ENCODE peak calls at places on chromosomes 7 and 10, in seven cellular contexts. Z, C, G, Q, S, L and K are unnamed samples.

GRCh38 chr10:95333997-95334792 is 43.4 kb upstream of the PDLIM1 start:
- DNase-seq in Z (peak; percentile 39), L (peak; percentile 65), G (peak; percentile 98), Q (no peak), S (peak; percentile 42), C (no peak), K (peak; percentile 15)

GRCh38 chr10:98340261-98340675 is 72.3 kb upstream of the LOXL4 start:
- DNase-seq in L (no peak), G (peak; percentile 49), Z (no peak), Q (no peak), S (no peak), C (no peak), K (no peak)

GRCh38 chr7:94375713-94376112 is 19.0 kb upstream of the COL1A2 start:
- DNase-seq in S (peak; percentile 28), C (no peak), L (no peak), Z (peak; percentile 35), G (peak; percentile 98), Q (no peak), K (no peak)

GRCh38 chr10:43394868-43395267 is 14.1 kb downstream of the HNRNPF start:
- DNase-seq in S (no peak), L (no peak), Z (no peak), Q (no peak), G (no peak), C (no peak), K (no peak)

GRCh38 chr7:26155531-26156375 is 3.8 kb downstream of the NFE2L3 start:
- DNase-seq in G (peak; percentile 67), Q (no peak), C (no peak), S (no peak), L (no peak), Z (no peak), K (peak; percentile 20)

GRCh38 chr10:95296764-95297163 is 6.0 kb upstream of the PDLIM1 start:
- DNase-seq in S (no peak), Z (no peak), Q (no peak), G (no peak), L (no peak), C (no peak), K (no peak)

GRCh38 chr10:79057481-79058275 is 11.1 kb upstream of the ZMIZ1 start:
- DNase-seq in S (peak; percentile 75), Z (peak; percentile 11), L (peak; percentile 23), C (no peak), G (no peak), Q (no peak), K (no peak)

GRCh38 chr7:27453702-27454405 is 208.8 kb downstream of the HIBADH start:
- DNase-seq in G (peak; percentile 89), Z (no peak), L (no peak), Q (no peak), S (peak; percentile 12), C (peak; percentile 23), K (no peak)

GRCh38 chr10:20958225-20958624 is 61.1 kb upstream of the NEBL start:
- DNase-seq in G (no peak), Q (no peak), Z (no peak), L (no peak), C (no peak), S (no peak), K (no peak)

GRCh38 chr7:102152672-102153585 is 133.7 kb upstream of the SH2B2 start:
- DNase-seq in S (peak; percentile 5), G (peak; percentile 63), Z (peak; percentile 42), Q (peak; percentile 37), L (no peak), C (no peak), K (peak; percentile 57)

GRCh38 chr10:44925224-44925623 is 14.1 kb downstream of the TMEM72 start:
- DNase-seq in Z (no peak), Q (peak; percentile 87), L (no peak), C (peak; percentile 64), S (no peak), G (peak; percentile 6), K (no peak)

GRCh38 chr10:9222917-9223316 is 1168.4 kb downstream of the GATA3 start:
- DNase-seq in S (no peak), C (no peak), Q (no peak), L (no peak), Z (no peak), G (no peak), K (no peak)

GRCh38 chr10:70542565-70542938 is 60.0 kb downstream of the PRF1 start:
- DNase-seq in C (no peak), S (no peak), Z (no peak), G (peak; percentile 13), L (no peak), Q (no peak), K (no peak)

GRCh38 chr10:96422525-96422924 is 63.7 kb upstream of the OPALIN start:
- DNase-seq in C (no peak), Q (no peak), S (no peak), G (no peak), L (no peak), Z (no peak), K (no peak)

GRCh38 chr7:38932509-38933168 is 23.6 kb upstream of the VPS41 start:
- DNase-seq in C (peak; percentile 74), S (peak; percentile 58), Z (peak; percentile 25), Q (peak; percentile 82), G (peak; percentile 25), L (peak; percentile 64), K (peak; percentile 59)

GRCh38 chr10:34612446-34612845 is 202.7 kb downstream of the PARD3 start:
- DNase-seq in Z (no peak), C (no peak), S (no peak), Q (no peak), G (no peak), L (no peak), K (no peak)

GRCh38 chr7:104976966-104977636 is 36.9 kb upstream of the KMT2E start:
- DNase-seq in L (no peak), Q (no peak), Z (no peak), C (no peak), G (no peak), S (no peak), K (no peak)

GRCh38 chr7:137880432-137880831 is 33.7 kb upstream of the DGKI start:
- DNase-seq in S (no peak), G (peak; percentile 77), C (no peak), Z (peak; percentile 24), L (no peak), Q (no peak), K (no peak)

GRCh38 chr10:132520147-132520811 is 17.3 kb upstream of the INPP5A start:
- DNase-seq in Z (peak; percentile 77), C (no peak), G (peak; percentile 57), Q (no peak), L (peak; percentile 40), S (no peak), K (no peak)

GRCh38 chr10:92690211-92691041 is 671 bp downstream of the HHEX start:
- DNase-seq in C (peak; percentile 71), G (peak; percentile 69), S (peak; percentile 67), Z (no peak), L (peak; percentile 67), Q (peak; percentile 58), K (no peak)

GRCh38 chr10:129967579-129968019 is 3.5 kb upstream of the EBF3 start:
- DNase-seq in Q (no peak), S (no peak), Z (no peak), G (no peak), C (no peak), L (no peak), K (no peak)

GRCh38 chr10:118723467-118723866 is 31.3 kb downstream of the CACUL1 start:
- DNase-seq in L (no peak), Z (no peak), S (no peak), G (peak; percentile 71), C (no peak), Q (no peak), K (no peak)
- H3K4me1 ChIP-seq in L (no peaks in the 10 kb centered on the region), Z (no peaks in the 10 kb centered on the region), S (peaks cover 25% of the 10 kb centered on the region), G (peaks cover 15% of the 10 kb centered on the region), C (no peaks in the 10 kb centered on the region), Q (no peaks in the 10 kb centered on the region), K (no peaks in the 10 kb centered on the region)

DNA sequence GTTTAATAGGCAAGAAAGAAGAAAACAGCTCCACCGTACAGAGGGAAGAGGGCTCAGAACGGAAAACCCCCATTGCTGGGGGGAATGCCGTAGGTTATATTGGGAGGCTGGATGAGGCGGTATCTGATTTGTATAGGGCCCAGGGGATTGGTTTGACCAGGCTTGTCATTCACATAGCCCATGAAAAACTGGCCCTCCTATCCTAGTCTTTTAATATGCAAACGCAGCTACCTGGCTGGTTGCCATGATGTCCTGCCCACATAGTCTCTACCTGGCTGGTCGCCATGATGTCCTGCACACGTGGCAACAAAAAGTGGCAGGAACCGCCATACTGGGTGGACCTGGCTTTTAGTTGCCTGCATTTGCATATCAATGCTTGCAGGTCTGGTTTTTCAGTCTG is 84.7 kb downstream of the AUTS2 start:
- DNase-seq in S (no peak), G (no peak), Z (no peak), C (no peak), Q (no peak), L (peak; percentile 26), K (no peak)
- H3K4me1 ChIP-seq in S (no peaks in the 10 kb centered on the region), G (no peaks in the 10 kb centered on the region), Z (no peaks in the 10 kb centered on the region), C (no peaks in the 10 kb centered on the region), Q (peaks cover 20% of the 10 kb centered on the region), L (no peaks in the 10 kb centered on the region), K (no peaks in the 10 kb centered on the region)

GRCh38 chr10:121073743-121074142 is 222.6 kb downstream of the WDR11 start:
- DNase-seq in S (no peak), L (no peak), C (no peak), G (no peak), Q (no peak), Z (no peak), K (no peak)
- H3K4me1 ChIP-seq in S (peaks cover 22% of the 10 kb centered on the region), L (peaks cover 38% of the 10 kb centered on the region), C (no peaks in the 10 kb centered on the region), G (no peaks in the 10 kb centered on the region), Q (peaks cover 23% of the 10 kb centered on the region), Z (no peaks in the 10 kb centered on the region), K (no peaks in the 10 kb centered on the region)

GRCh38 chr10:6072215-6072941 is 10.2 kb upstream of the IL2RA start:
- DNase-seq in C (no peak), Q (no peak), S (no peak), Z (no peak), L (no peak), G (no peak), K (no peak)
- H3K4me1 ChIP-seq in C (no peaks in the 10 kb centered on the region), Q (peaks cover 4% of the 10 kb centered on the region), S (no peaks in the 10 kb centered on the region), Z (peaks cover 4% of the 10 kb centered on the region), L (peaks cover 7% of the 10 kb centered on the region), G (peaks cover 4% of the 10 kb centered on the region), K (no peaks in the 10 kb centered on the region)

GRCh38 chr7:5637415-5637814 is 144.0 kb downstream of the RNF216 start:
- DNase-seq in L (no peak), G (no peak), Q (no peak), C (no peak), Z (no peak), S (no peak), K (no peak)
- H3K4me1 ChIP-seq in L (peaks cover 48% of the 10 kb centered on the region), G (peaks cover 32% of the 10 kb centered on the region), Q (peaks cover 59% of the 10 kb centered on the region), C (peaks cover 15% of the 10 kb centered on the region), Z (peaks cover 21% of the 10 kb centered on the region), S (peaks cover 41% of the 10 kb centered on the region), K (no peaks in the 10 kb centered on the region)

DNA sequence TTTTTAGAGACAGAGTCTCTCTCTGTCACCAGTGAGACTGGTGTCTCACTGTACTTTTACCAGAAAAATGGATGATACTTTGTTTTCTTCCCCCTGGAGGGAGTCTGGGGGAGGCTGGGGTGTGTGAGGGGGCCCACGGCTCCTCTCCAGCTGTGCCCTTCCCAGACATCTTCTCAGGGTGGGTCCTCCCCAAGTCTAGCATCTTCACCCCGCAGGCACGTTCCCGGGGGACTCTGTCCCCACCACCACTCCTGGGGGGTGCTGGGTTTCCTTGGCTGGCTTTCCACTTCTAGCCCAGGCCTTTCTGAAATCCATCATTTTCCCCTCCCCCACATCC is 61.8 kb upstream of the MKRN1 start:
- DNase-seq in Z (no peak), S (no peak), Q (no peak), L (no peak), G (no peak), C (no peak), K (no peak)
- H3K4me1 ChIP-seq in Z (peaks cover 9% of the 10 kb centered on the region), S (peaks cover 9% of the 10 kb centered on the region), Q (peaks cover 20% of the 10 kb centered on the region), L (peaks cover 10% of the 10 kb centered on the region), G (peaks cover 15% of the 10 kb centered on the region), C (no peaks in the 10 kb centered on the region), K (peaks cover 2% of the 10 kb centered on the region)